ENCODE peak calls at places on chromosomes 16 and 17, in six cellular contexts. One of them, this sample, is unnamed.

GRCh38 chr16:82990155-82990554 is 363.4 kb downstream of the CDH13 start:
- DNase-seq in lung: no peak
- DNase-seq in heart right ventricle: no peak
- DNase-seq in suprapubic skin: no peak
- DNase-seq in mammary epithelial cell: peak
- DNase-seq in H1: no peak
- DNase-seq in this sample: no peak

GRCh38 chr17:9053406-9053805 is 32.1 kb downstream of the NTN1 start:
- DNase-seq in heart right ventricle: no peak
- DNase-seq in mammary epithelial cell: no peak
- DNase-seq in suprapubic skin: no peak
- DNase-seq in lung: no peak
- DNase-seq in H1: no peak
- DNase-seq in this sample: no peak

GRCh38 chr16:17364319-17365210 is 106.2 kb downstream of the XYLT1 start:
- DNase-seq in heart right ventricle: no peak
- DNase-seq in lung: no peak
- DNase-seq in suprapubic skin: no peak
- DNase-seq in H1: no peak
- DNase-seq in mammary epithelial cell: peak
- DNase-seq in this sample: no peak

GRCh38 chr17:281365-281999 is 71.1 kb downstream of the RPH3AL start:
- DNase-seq in lung: no peak
- DNase-seq in H1: no peak
- DNase-seq in suprapubic skin: no peak
- DNase-seq in mammary epithelial cell: no peak
- DNase-seq in heart right ventricle: no peak
- DNase-seq in this sample: no peak

GRCh38 chr17:81832608-81833159 is 407 bp downstream of the MCRIP1 start:
- DNase-seq in mammary epithelial cell: peak
- DNase-seq in suprapubic skin: no peak
- DNase-seq in heart right ventricle: no peak
- DNase-seq in lung: no peak
- DNase-seq in H1: no peak
- DNase-seq in this sample: no peak

GRCh38 chr16:77359065-77359502 is 75.8 kb downstream of the ADAMTS18 start:
- DNase-seq in suprapubic skin: no peak
- DNase-seq in heart right ventricle: no peak
- DNase-seq in H1: no peak
- DNase-seq in lung: no peak
- DNase-seq in mammary epithelial cell: peak
- DNase-seq in this sample: no peak

GRCh38 chr17:35236821-35237220 is 6.1 kb upstream of the SLFN5 start:
- DNase-seq in H1: no peak
- DNase-seq in lung: no peak
- DNase-seq in heart right ventricle: no peak
- DNase-seq in suprapubic skin: no peak
- DNase-seq in mammary epithelial cell: peak
- DNase-seq in this sample: no peak

GRCh38 chr16:57941016-57941656 is 29.8 kb downstream of the CNGB1 start:
- DNase-seq in mammary epithelial cell: peak
- DNase-seq in H1: no peak
- DNase-seq in heart right ventricle: peak
- DNase-seq in suprapubic skin: no peak
- DNase-seq in lung: peak
- DNase-seq in this sample: no peak

GRCh38 chr17:69175812-69176517 is 34.3 kb upstream of the ABCA6 start:
- DNase-seq in mammary epithelial cell: peak
- DNase-seq in H1: no peak
- DNase-seq in heart right ventricle: no peak
- DNase-seq in lung: no peak
- DNase-seq in suprapubic skin: no peak
- DNase-seq in this sample: no peak

GRCh38 chr16:27225536-27226360 is 22.4 kb downstream of the KDM8 start:
- DNase-seq in suprapubic skin: no peak
- DNase-seq in heart right ventricle: no peak
- DNase-seq in lung: no peak
- DNase-seq in mammary epithelial cell: peak
- DNase-seq in H1: no peak
- DNase-seq in this sample: no peak

GRCh38 chr17:41785876-41786226 is 660 bp downstream of the JUP start:
- DNase-seq in heart right ventricle: peak
- DNase-seq in suprapubic skin: peak
- DNase-seq in mammary epithelial cell: peak
- DNase-seq in H1: no peak
- DNase-seq in lung: peak
- DNase-seq in this sample: no peak

GRCh38 chr16:68332411-68333121 is 21.7 kb downstream of the PRMT7 start:
- DNase-seq in H1: no peak
- DNase-seq in mammary epithelial cell: no peak
- DNase-seq in heart right ventricle: no peak
- DNase-seq in suprapubic skin: no peak
- DNase-seq in lung: peak
- DNase-seq in this sample: no peak

GRCh38 chr16:30063893-30064745 is 1.4 kb upstream of the ALDOA start:
- DNase-seq in H1: no peak
- DNase-seq in heart right ventricle: peak
- DNase-seq in suprapubic skin: no peak
- DNase-seq in mammary epithelial cell: no peak
- DNase-seq in lung: peak
- DNase-seq in this sample: no peak

GRCh38 chr17:34601431-34601830 is 22.0 kb downstream of the TMEM132E start:
- DNase-seq in H1: no peak
- DNase-seq in heart right ventricle: no peak
- DNase-seq in mammary epithelial cell: no peak
- DNase-seq in lung: no peak
- DNase-seq in suprapubic skin: no peak
- DNase-seq in this sample: no peak

GRCh38 chr16:22813946-22814325 is at the start of gene HS3ST2:
- DNase-seq in mammary epithelial cell: peak
- DNase-seq in H1: peak
- DNase-seq in suprapubic skin: peak
- DNase-seq in lung: no peak
- DNase-seq in heart right ventricle: peak
- DNase-seq in this sample: no peak
- H3K4me3 ChIP-seq in mammary epithelial cell: peak
- H3K4me3 ChIP-seq in H1: peak
- H3K4me3 ChIP-seq in suprapubic skin: peak
- H3K4me3 ChIP-seq in lung: peak
- H3K4me3 ChIP-seq in heart right ventricle: peak
- H3K4me3 ChIP-seq in this sample: peak

GRCh38 chr16:86029131-86029741 is 130.3 kb downstream of the IRF8 start:
- DNase-seq in mammary epithelial cell: no peak
- DNase-seq in lung: no peak
- DNase-seq in suprapubic skin: peak
- DNase-seq in H1: no peak
- DNase-seq in heart right ventricle: peak
- DNase-seq in this sample: no peak
- H3K27ac ChIP-seq in mammary epithelial cell: no peak
- H3K27ac ChIP-seq in lung: no peak
- H3K27ac ChIP-seq in suprapubic skin: no peak
- H3K27ac ChIP-seq in H1: no peak
- H3K27ac ChIP-seq in heart right ventricle: peak
- H3K27ac ChIP-seq in this sample: no peak

GRCh38 chr17:78716814-78717393 is 65.2 kb downstream of the CYTH1 start:
- DNase-seq in mammary epithelial cell: peak
- DNase-seq in H1: no peak
- DNase-seq in lung: peak
- DNase-seq in suprapubic skin: peak
- DNase-seq in heart right ventricle: peak
- DNase-seq in this sample: no peak

GRCh38 chr17:78718575-78719209 is 63.4 kb downstream of the CYTH1 start:
- DNase-seq in lung: no peak
- DNase-seq in mammary epithelial cell: no peak
- DNase-seq in suprapubic skin: no peak
- DNase-seq in heart right ventricle: no peak
- DNase-seq in H1: no peak
- DNase-seq in this sample: no peak

GRCh38 chr17:78715876-78716275 is 66.2 kb downstream of the CYTH1 start:
- DNase-seq in heart right ventricle: no peak
- DNase-seq in lung: no peak
- DNase-seq in suprapubic skin: no peak
- DNase-seq in mammary epithelial cell: no peak
- DNase-seq in H1: no peak
- DNase-seq in this sample: no peak

GRCh38 chr17:78716292-78716691 is 65.8 kb downstream of the CYTH1 start:
- DNase-seq in lung: no peak
- DNase-seq in heart right ventricle: no peak
- DNase-seq in mammary epithelial cell: no peak
- DNase-seq in H1: no peak
- DNase-seq in suprapubic skin: no peak
- DNase-seq in this sample: no peak

GRCh38 chr17:78717431-78717980 is 64.6 kb downstream of the CYTH1 start:
- DNase-seq in suprapubic skin: no peak
- DNase-seq in mammary epithelial cell: peak
- DNase-seq in lung: no peak
- DNase-seq in H1: no peak
- DNase-seq in heart right ventricle: no peak
- DNase-seq in this sample: no peak
- H3K4me3 ChIP-seq in suprapubic skin: peak
- H3K4me3 ChIP-seq in mammary epithelial cell: peak
- H3K4me3 ChIP-seq in lung: no peak
- H3K4me3 ChIP-seq in H1: no peak
- H3K4me3 ChIP-seq in heart right ventricle: peak
- H3K4me3 ChIP-seq in this sample: no peak

GRCh38 chr17:45893725-45894021 is 681 bp upstream of the MAPT start:
- DNase-seq in lung: no peak
- DNase-seq in mammary epithelial cell: no peak
- DNase-seq in heart right ventricle: no peak
- DNase-seq in suprapubic skin: no peak
- DNase-seq in H1: no peak
- DNase-seq in this sample: no peak

GRCh38 chr17:45895969-45896793 is 1.8 kb downstream of the MAPT start:
- DNase-seq in heart right ventricle: no peak
- DNase-seq in suprapubic skin: no peak
- DNase-seq in lung: no peak
- DNase-seq in H1: no peak
- DNase-seq in mammary epithelial cell: peak
- DNase-seq in this sample: no peak

GRCh38 chr17:45894022-45894784 is at the start of gene MAPT:
- DNase-seq in suprapubic skin: peak
- DNase-seq in H1: peak
- DNase-seq in heart right ventricle: peak
- DNase-seq in lung: peak
- DNase-seq in mammary epithelial cell: peak
- DNase-seq in this sample: peak

GRCh38 chr17:45896803-45897693 is 2.7 kb downstream of the MAPT start:
- DNase-seq in H1: no peak
- DNase-seq in heart right ventricle: no peak
- DNase-seq in mammary epithelial cell: peak
- DNase-seq in suprapubic skin: no peak
- DNase-seq in lung: no peak
- DNase-seq in this sample: no peak

DNA sequence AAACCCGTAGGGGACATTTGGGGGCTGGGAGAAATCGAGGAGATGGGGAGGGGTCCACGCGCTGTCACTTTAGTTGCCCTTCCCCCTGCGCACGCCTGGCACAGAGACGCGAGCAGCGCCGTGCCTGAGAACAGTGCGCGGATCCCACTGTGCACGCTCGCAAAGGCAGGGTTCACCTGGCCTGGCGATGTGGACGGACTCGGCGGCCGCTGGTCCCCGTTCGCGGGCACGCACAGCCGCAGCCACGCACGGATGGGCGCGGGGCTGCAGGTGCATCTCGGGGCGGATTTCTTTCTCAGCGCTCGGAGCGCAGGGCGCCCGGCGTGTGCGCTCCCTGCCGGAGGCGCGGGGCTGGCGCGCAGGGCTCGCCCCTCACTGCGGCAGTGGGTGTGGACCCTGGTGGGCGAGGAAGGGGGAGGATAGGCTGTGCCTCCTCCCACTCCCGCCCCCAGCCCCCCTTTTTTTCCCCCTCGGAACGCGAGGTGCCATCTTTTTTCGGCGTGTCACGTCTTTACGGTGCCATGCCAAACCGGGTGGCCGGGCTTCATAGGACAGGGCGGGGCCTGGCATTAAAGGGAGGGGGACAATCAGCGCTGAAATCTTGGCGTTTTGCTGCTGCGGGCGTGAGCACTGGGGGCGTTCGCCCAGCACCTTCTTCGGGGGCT is 1.1 kb downstream of the MAPT start:
- DNase-seq in H1: no peak
- DNase-seq in lung: no peak
- DNase-seq in mammary epithelial cell: peak
- DNase-seq in heart right ventricle: no peak
- DNase-seq in suprapubic skin: peak
- DNase-seq in this sample: no peak
- H3K27ac ChIP-seq in H1: no peak
- H3K27ac ChIP-seq in lung: no peak
- H3K27ac ChIP-seq in mammary epithelial cell: no peak
- H3K27ac ChIP-seq in heart right ventricle: no peak
- H3K27ac ChIP-seq in suprapubic skin: no peak
- H3K27ac ChIP-seq in this sample: no peak

This sample was measured in iPS DF 6.9.